ENCODE peak calls at places on chromosomes 6 and 20, in five cellular contexts. E, J, Z, V and B are unnamed samples. For H3K36me3, the result is how much of the 10 kb centered on the place peaks cover.

GRCh38 chr20:53691060-53691810 is 97.6 kb upstream of the ZNF217 start:
- DNase-seq in E (no peak), J (peak), Z (no peak), V (no peak), B (peak)

GRCh38 chr20:7742479-7742878 is 197.8 kb downstream of the HAO1 start:
- DNase-seq in E (no peak), J (peak), Z (no peak), V (peak), B (peak)

GRCh38 chr6:24930386-24930785 is 5.4 kb downstream of the RIPOR2 start:
- DNase-seq in E (no peak), J (no peak), Z (no peak), V (peak), B (no peak)

GRCh38 chr6:139973602-139974373 is 599.3 kb upstream of the CITED2 start:
- DNase-seq in E (no peak), J (no peak), Z (no peak), V (peak), B (peak)

GRCh38 chr6:95387845-95388244 is 189.5 kb upstream of the MANEA start:
- DNase-seq in E (no peak), J (no peak), Z (no peak), V (no peak), B (no peak)

GRCh38 chr6:131602913-131603312 is 25.1 kb downstream of the MED23 start:
- DNase-seq in E (no peak), J (peak), Z (no peak), V (no peak), B (peak)

GRCh38 chr6:25652007-25652515 is at the start of gene SCGN:
- DNase-seq in E (peak), J (peak), Z (peak), V (peak), B (peak)

GRCh38 chr6:131063764-131064272 is 773 bp upstream of the EPB41L2 start:
- DNase-seq in E (no peak), J (no peak), Z (no peak), V (no peak), B (no peak)

GRCh38 chr6:75563032-75563431 is 38.6 kb upstream of the SENP6 start:
- DNase-seq in E (no peak), J (peak), Z (no peak), V (peak), B (peak)

GRCh38 chr20:52833901-52834300 is 138.3 kb upstream of the TSHZ2 start:
- DNase-seq in E (no peak), J (no peak), Z (no peak), V (no peak), B (no peak)

GRCh38 chr6:67916389-67916788 is 718.7 kb upstream of the ADGRB3 start:
- DNase-seq in E (no peak), J (no peak), Z (no peak), V (no peak), B (no peak)

GRCh38 chr6:97669191-97669651 is 386.2 kb upstream of the MMS22L start:
- DNase-seq in E (peak), J (no peak), Z (no peak), V (no peak), B (no peak)

GRCh38 chr6:12555267-12555666 is 161.3 kb upstream of the PHACTR1 start:
- DNase-seq in E (no peak), J (peak), Z (no peak), V (no peak), B (peak)

GRCh38 chr6:140774080-140774505 is 1358.6 kb upstream of the GJE1 start:
- DNase-seq in E (no peak), J (peak), Z (no peak), V (peak), B (peak)

GRCh38 chr6:131949909-131950766 is 1.0 kb downstream of the CCN2 start:
- DNase-seq in E (peak), J (peak), Z (peak), V (peak), B (peak)

GRCh38 chr6:109804020-109804419 is 112.9 kb downstream of the FIG4 start:
- DNase-seq in E (no peak), J (peak), Z (no peak), V (no peak), B (no peak)

GRCh38 chr20:57392130-57392445 is 892 bp downstream of the RBM38 start:
- DNase-seq in E (no peak), J (no peak), Z (no peak), V (no peak), B (no peak)

GRCh38 chr6:159701413-159701999 is 8.5 kb upstream of the SOD2 start:
- DNase-seq in E (no peak), J (peak), Z (peak), V (peak), B (peak)

GRCh38 chr6:38797391-38797790 is 82.3 kb downstream of the DNAH8 start:
- DNase-seq in E (no peak), J (peak), Z (no peak), V (peak), B (no peak)

GRCh38 chr6:165987483-165988305 is 180.0 kb downstream of the TBXT start:
- DNase-seq in E (peak), J (no peak), Z (peak), V (no peak), B (no peak)

GRCh38 chr20:10352934-10353866 is 80.8 kb downstream of the MKKS start:
- DNase-seq in E (no peak), J (no peak), Z (no peak), V (peak), B (no peak)

GRCh38 chr20:4138056-4138455 is 122.7 kb upstream of the RNF24 start:
- DNase-seq in E (no peak), J (peak), Z (no peak), V (no peak), B (no peak)

GRCh38 chr20:4147319-4147718 is 132.0 kb upstream of the RNF24 start:
- DNase-seq in E (no peak), J (peak), Z (no peak), V (no peak), B (peak)

GRCh38 chr20:4136967-4137334 is 121.6 kb upstream of the RNF24 start:
- DNase-seq in E (no peak), J (no peak), Z (no peak), V (no peak), B (no peak)

GRCh38 chr20:4136078-4136966 is 121.0 kb upstream of the RNF24 start:
- DNase-seq in E (no peak), J (no peak), Z (no peak), V (no peak), B (no peak)

GRCh38 chr20:4141616-4142240 is 126.4 kb upstream of the RNF24 start:
- DNase-seq in E (no peak), J (no peak), Z (no peak), V (no peak), B (no peak)
- H3K4me3 ChIP-seq in E (no peak), J (no peak), Z (no peak), V (no peak), B (no peak)

DNA sequence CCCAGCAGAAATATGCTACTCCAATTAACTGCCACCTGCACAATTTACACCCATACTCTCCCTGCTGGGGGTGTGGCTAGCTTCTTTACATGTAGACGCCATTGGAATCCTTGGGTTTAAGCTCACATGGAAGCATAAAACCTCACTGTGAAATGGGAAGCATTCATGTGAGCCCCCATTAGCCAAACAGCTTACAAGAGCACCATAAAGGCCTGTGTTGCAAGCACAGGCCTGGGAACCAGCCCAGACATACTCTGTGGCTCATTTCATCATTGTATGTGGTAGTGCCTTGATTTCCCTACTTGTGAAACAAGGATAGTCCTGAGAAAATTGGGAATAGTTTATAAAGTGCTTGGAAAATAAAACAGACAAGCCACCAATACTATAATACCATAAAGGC is 7.0 kb downstream of the ADNP start:
- DNase-seq in E (no peak), J (no peak), Z (no peak), V (no peak), B (no peak)
- H3K36me3 ChIP-seq in E (under half), J (half or more), Z (under half), V (under half), B (under half)

GRCh38 chr6:128541261-128541660 is 20.9 kb upstream of the PTPRK start:
- DNase-seq in E (no peak), J (no peak), Z (no peak), V (no peak), B (no peak)
- TF ChIP-seq CTCF in E (no peak), J (no peak), Z (no peak), V (no peak), B (no peak)

GRCh38 chr20:64076061-64076997 is 3.0 kb downstream of the RGS19 start:
- DNase-seq in E (no peak), J (no peak), Z (no peak), V (no peak), B (no peak)
- H3K4me3 ChIP-seq in E (peak), J (no peak), Z (peak), V (no peak), B (no peak)

DNA sequence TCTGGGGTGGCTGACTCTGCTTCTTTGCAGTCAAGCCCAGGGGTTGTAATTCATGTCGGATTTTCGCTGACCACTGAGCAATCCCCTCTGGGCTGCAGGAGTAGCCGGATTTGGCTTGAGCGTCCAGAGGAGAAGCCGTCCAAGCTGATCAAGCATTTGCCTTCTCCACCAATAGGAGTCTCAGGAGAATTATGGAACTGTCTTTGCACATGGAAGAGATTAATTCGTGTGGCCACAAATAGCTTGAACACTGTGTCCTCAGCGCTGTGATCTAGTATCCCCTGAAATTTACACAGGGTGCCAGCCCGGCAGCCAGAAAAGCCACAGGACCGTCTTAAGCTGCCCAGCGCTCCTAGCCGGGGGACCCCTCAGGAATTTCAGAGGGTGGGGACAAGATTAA is 37.1 kb downstream of the EYA2 start:
- DNase-seq in E (no peak), J (no peak), Z (peak), V (no peak), B (no peak)
- H3K36me3 ChIP-seq in E (under half), J (under half), Z (under half), V (under half), B (under half)

GRCh38 chr6:105644073-105644489 is 241.2 kb upstream of the PREP start:
- DNase-seq in E (no peak), J (no peak), Z (no peak), V (no peak), B (no peak)
- TF ChIP-seq CTCF in E (peak), J (no peak), Z (no peak), V (no peak), B (no peak)

GRCh38 chr20:32009564-32009963 is 674 bp upstream of the CCM2L start:
- DNase-seq in E (no peak), J (no peak), Z (no peak), V (no peak), B (no peak)
- H3K4me3 ChIP-seq in E (peak), J (no peak), Z (no peak), V (no peak), B (no peak)